ENCODE peak calls at places on chromosome 22, in five cellular contexts. A, V, F, Z and G are unnamed samples.

GRCh38 chr22:46763051-46763705 is 728 bp downstream of the TBC1D22A start:
- DNase-seq in V (no peak), A (no peak), F (no peak), Z (peak), G (peak)

GRCh38 chr22:19772673-19773469 is 12.3 kb downstream of the TBX1 start:
- DNase-seq in Z (no peak), A (no peak), F (no peak), V (no peak), G (no peak)

GRCh38 chr22:47355388-47355725 is 592.9 kb downstream of the TBC1D22A start:
- DNase-seq in F (no peak), V (no peak), A (no peak), Z (no peak), G (no peak)

GRCh38 chr22:41003041-41003440 is 51.9 kb downstream of the RBX1 start:
- DNase-seq in A (no peak), V (no peak), F (no peak), Z (no peak), G (no peak)

GRCh38 chr22:30941363-30941740 is 27.2 kb downstream of the MORC2 start:
- DNase-seq in A (no peak), Z (no peak), V (no peak), F (no peak), G (no peak)

GRCh38 chr22:35306350-35306967 is 6.8 kb downstream of the TOM1 start:
- DNase-seq in V (no peak), Z (no peak), A (no peak), F (no peak), G (no peak)

GRCh38 chr22:46737105-46737975 is 712 bp downstream of the CERK start:
- DNase-seq in F (no peak), V (peak), Z (peak), A (peak), G (peak)

GRCh38 chr22:17087176-17088131 is 2.7 kb downstream of the IL17RA start:
- DNase-seq in A (no peak), V (no peak), Z (peak), F (no peak), G (peak)

GRCh38 chr22:30204742-30205111 is 41.8 kb downstream of the LIF start:
- DNase-seq in V (peak), F (no peak), A (no peak), Z (no peak), G (no peak)

GRCh38 chr22:40637181-40638150 is 947 bp upstream of the MRTFA start:
- DNase-seq in A (no peak), F (no peak), Z (peak), V (no peak), G (peak)

GRCh38 chr22:26983311-26983710 is 325.9 kb downstream of the MIAT start:
- DNase-seq in F (no peak), Z (no peak), A (no peak), V (no peak), G (no peak)

GRCh38 chr22:21959274-21960074 is 6.8 kb upstream of the PPM1F start:
- DNase-seq in Z (no peak), A (no peak), V (no peak), F (no peak), G (no peak)

GRCh38 chr22:31150615-31151014 is 9.4 kb upstream of the RNF185 start:
- DNase-seq in F (no peak), A (no peak), Z (no peak), V (no peak), G (no peak)

GRCh38 chr22:11253000-11253511 is 4274.9 kb upstream of the OR11H1 start:
- DNase-seq in V (no peak), A (no peak), F (no peak), Z (no peak), G (no peak)

GRCh38 chr22:48682517-48682916 is 1145.2 kb downstream of the BRD1 start:
- DNase-seq in V (no peak), A (no peak), Z (no peak), F (no peak), G (no peak)

GRCh38 chr22:27349456-27349855 is 452.1 kb downstream of the MN1 start:
- DNase-seq in V (no peak), A (no peak), Z (no peak), F (no peak), G (no peak)

GRCh38 chr22:18095101-18095805 is 15.4 kb upstream of the TUBA8 start:
- DNase-seq in Z (no peak), A (no peak), V (no peak), F (no peak), G (no peak)

GRCh38 chr22:19343470-19343869 is 52.0 kb upstream of the CLTCL1 start:
- DNase-seq in F (no peak), V (no peak), A (no peak), Z (no peak), G (no peak)

GRCh38 chr22:30423296-30423958 is 2.1 kb upstream of the MTFP1 start:
- DNase-seq in Z (no peak), F (no peak), A (no peak), V (no peak), G (no peak)

GRCh38 chr22:49255741-49256318 is 571.8 kb downstream of the BRD1 start:
- DNase-seq in V (no peak), A (no peak), F (no peak), Z (no peak), G (no peak)

GRCh38 chr22:40405178-40406062 is 35.0 kb downstream of the SGSM3 start:
- DNase-seq in F (no peak), V (no peak), Z (no peak), A (no peak), G (no peak)

GRCh38 chr22:50016988-50017700 is 4.6 kb upstream of the IL17REL start:
- DNase-seq in V (no peak), A (no peak), Z (no peak), F (no peak), G (no peak)

GRCh38 chr22:31148953-31149627 is 8.8 kb upstream of the PLA2G3 start:
- DNase-seq in A (peak), F (peak), Z (no peak), V (peak), G (peak)

GRCh38 chr22:22046370-22046769 is 63.8 kb upstream of the TOP3B start:
- DNase-seq in V (no peak), A (no peak), Z (no peak), F (no peak), G (no peak)

GRCh38 chr22:50482107-50483074 is 1.0 kb downstream of the ADM2 start:
- DNase-seq in A (no peak), F (no peak), Z (no peak), V (no peak), G (no peak)

GRCh38 chr22:50548046-50548912 is 2.6 kb downstream of the KLHDC7B start:
- DNase-seq in F (no peak), A (no peak), V (no peak), Z (peak), G (no peak)

GRCh38 chr22:50258361-50259292 is 2.9 kb downstream of the MAPK12 start:
- DNase-seq in Z (no peak), V (no peak), F (no peak), A (no peak), G (no peak)

GRCh38 chr22:24768537-24769374 is 5.8 kb downstream of the PIWIL3 start:
- DNase-seq in Z (no peak), V (peak), F (peak), A (peak), G (peak)

GRCh38 chr22:47366026-47366767 is 603.7 kb downstream of the TBC1D22A start:
- DNase-seq in A (no peak), F (no peak), Z (no peak), V (peak), G (no peak)

GRCh38 chr22:23251445-23252093 is 71.3 kb downstream of the BCR start:
- DNase-seq in V (no peak), Z (no peak), A (peak), F (peak), G (no peak)

GRCh38 chr22:17501679-17502285 is 61.5 kb upstream of the SLC25A18 start:
- DNase-seq in F (peak), V (peak), Z (peak), A (peak), G (peak)

GRCh38 chr22:43923631-43924548 is at the start of gene PNPLA3:
- DNase-seq in F (peak), A (peak), Z (peak), V (peak), G (peak)

GRCh38 chr22:43922123-43922522 is 1.5 kb upstream of the PNPLA3 start:
- DNase-seq in V (no peak), F (no peak), A (no peak), Z (no peak), G (no peak)

GRCh38 chr22:43925433-43926348 is 2.1 kb downstream of the PNPLA3 start:
- DNase-seq in Z (no peak), V (no peak), A (no peak), F (no peak), G (no peak)

GRCh38 chr22:43921361-43921760 is 2.2 kb upstream of the PNPLA3 start:
- DNase-seq in Z (no peak), V (no peak), A (no peak), F (peak), G (no peak)

DNA sequence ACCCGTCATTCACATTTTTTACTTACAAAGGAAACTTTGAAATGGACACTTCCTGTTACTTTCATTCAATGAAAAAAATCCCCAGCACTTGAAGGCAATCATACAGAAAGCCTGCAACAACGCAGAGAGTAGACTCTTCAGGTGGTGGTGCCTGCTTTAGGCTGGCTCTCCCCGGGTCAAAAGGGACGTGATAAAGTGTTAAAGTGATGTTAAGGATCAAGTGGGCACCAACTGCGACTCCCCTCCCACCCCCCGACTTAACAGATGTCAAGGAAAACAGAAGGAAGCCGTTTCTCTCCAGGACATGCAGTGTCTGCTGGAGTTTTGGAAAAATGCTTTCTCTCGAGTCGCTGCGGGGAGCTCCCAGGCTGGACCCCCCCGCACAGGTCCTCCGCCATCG is 414 bp upstream of the PNPLA3 start:
- DNase-seq in V (no peak), Z (no peak), A (no peak), F (no peak), G (peak)
- H3K4me3 ChIP-seq in V (peak), Z (no peak), A (peak), F (no peak), G (peak)

DNA sequence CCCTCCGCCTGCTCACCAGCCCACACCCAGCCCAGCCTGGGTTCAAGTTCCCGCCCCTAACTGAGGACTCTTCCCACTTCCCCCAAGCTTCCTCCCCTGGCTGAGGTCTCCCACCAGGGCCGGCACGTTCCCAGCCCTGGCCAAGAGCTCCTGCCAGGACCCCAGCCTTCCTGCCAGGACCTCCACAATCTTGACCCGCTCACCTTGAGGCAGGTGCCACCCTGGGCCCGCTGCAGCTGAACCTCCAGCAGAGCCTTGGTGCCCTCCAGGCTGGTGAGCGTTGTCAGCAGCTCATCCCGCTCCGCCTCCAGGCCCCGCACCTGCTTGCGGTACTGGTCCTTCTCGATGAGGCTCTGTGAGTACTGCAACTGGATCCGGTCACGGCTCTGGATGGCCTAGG is 13.2 kb downstream of the CARD10 start:
- DNase-seq in V (no peak), A (no peak), Z (no peak), F (no peak), G (no peak)
- H3K4me3 ChIP-seq in V (no peak), A (no peak), Z (no peak), F (no peak), G (no peak)

GRCh38 chr22:42500164-42500835 is 19.3 kb downstream of the RRP7A start:
- DNase-seq in V (peak), F (peak), Z (peak), A (peak), G (peak)
- H3K4me3 ChIP-seq in V (peak), F (no peak), Z (no peak), A (peak), G (peak)

DNA sequence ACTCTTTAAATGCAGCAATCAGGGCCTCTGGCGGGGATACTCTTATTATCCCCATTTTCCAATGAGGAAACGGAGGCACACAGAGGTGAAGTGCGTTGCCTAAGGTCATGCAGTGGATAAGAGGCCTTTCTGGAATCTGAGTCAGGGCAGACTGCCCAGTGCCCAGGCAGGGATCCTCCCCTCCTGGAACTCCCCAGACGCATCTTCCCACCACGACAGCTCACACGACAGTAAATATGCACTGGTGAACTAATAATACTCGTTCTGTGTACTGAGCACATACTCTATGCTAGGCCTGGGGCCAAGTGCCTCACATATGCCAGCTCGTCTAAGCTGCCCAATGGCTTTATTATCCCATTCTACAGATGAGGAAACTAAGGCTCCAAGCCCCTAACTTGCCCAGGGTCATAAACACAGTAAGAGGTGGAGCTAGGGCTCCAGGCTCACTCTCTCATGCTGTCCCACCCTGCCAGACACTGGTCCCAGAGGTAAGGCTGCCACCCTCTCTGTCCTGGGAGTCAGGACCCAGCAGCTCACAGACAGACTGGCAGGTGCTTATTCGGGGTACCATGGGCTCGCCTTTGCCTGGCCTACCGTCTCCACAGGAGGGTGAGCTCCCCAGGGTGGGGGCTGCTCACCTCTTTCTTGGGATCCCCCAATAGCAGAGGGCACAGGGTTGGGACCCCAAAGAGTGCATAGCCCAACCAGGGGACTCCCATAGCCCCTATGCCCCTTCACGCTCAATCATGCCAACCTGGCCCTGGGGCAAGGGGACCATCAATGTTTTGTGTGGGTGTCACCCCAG is 2.3 kb downstream of the IL2RB start:
- DNase-seq in V (no peak), F (no peak), A (no peak), Z (no peak), G (no peak)
- H3K4me3 ChIP-seq in V (no peak), F (no peak), A (no peak), Z (peak), G (no peak)

DNA sequence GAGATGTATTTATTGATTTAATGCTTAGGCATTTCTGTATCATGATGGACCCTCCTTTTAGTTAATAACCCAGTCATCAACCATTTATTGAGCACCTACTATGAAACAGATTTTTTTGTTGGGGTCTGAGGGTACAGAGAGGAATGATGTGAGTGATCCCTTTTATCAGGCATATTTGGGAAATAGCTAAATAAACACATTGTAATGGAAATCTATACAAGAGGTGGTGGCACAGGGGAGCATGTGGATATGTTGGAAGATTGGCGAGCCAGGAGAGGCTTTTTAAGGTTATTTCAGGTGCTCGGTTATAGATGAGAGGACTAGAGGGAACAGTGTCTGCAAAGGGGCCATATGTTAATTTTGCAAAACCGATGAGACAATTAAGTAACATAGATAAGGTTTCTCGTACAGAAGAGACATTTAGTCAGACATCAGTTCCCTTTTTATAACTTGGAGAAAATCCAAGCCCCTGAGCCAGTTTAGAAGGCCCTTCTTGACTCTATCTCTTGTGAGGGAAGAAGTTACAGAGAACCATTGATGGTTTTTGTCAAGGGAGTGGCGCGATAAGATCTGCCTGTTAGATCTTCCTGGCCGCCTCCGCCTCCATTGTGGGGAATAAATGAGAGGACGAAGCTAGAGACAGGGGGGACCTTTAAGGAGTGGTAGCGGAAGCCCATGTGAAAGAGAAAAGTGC is 2.0 kb downstream of the ATXN10 start:
- DNase-seq in Z (no peak), F (no peak), A (no peak), V (no peak), G (no peak)
- H3K4me3 ChIP-seq in Z (peak), F (peak), A (peak), V (no peak), G (peak)

DNA sequence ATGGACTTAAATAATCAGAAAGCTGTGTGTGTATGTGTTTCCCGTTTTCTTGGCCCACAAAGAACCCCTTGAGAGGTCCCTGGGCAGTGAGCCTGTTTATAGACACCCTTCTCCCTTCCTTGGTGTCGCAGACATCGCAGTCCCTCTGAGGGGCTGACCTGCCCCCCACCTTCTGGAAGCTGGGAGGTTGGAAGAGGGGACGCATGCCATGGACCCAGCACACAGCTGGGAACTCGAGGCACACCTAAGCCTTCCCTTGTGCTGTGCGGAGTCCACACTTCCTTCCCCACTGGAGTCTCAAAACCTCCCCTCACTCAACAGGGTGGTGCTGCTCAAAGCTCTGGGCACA is 514 bp upstream of the APOBEC3B start:
- DNase-seq in A (no peak), Z (no peak), F (no peak), V (no peak), G (no peak)
- H3K4me3 ChIP-seq in A (peak), Z (peak), F (no peak), V (peak), G (no peak)

GRCh38 chr22:29031236-29031982 is 30.2 kb downstream of the C22orf31 start:
- DNase-seq in A (peak), F (peak), Z (no peak), V (peak), G (no peak)
- H3K4me3 ChIP-seq in A (peak), F (peak), Z (no peak), V (peak), G (no peak)